ENCODE peak calls at places on chromosomes 1 and 21, in nine cellular contexts. D, J, N, L, R, I, K, V and F are unnamed samples.
A peak's percentile ranks its signal among the peaks of the same experiment; 100 is the strongest.

GRCh38 chr21:28240586-28240985 is 752.1 kb downstream of the LTN1 start:
- DNase-seq in I (no peak), N (no peak), V (no peak), R (peak; percentile 7), J (no peak), K (no peak), D (no peak), L (no peak), F (no peak)

GRCh38 chr1:218364028-218364710 is 19.0 kb downstream of the TGFB2 start:
- DNase-seq in V (no peak), I (no peak), J (no peak), N (no peak), R (no peak), D (no peak), K (no peak), L (no peak), F (no peak)

GRCh38 chr1:147171399-147172167 is 687 bp downstream of the PRKAB2 start:
- DNase-seq in J (peak; percentile 21), N (no peak), K (peak; percentile 29), D (no peak), V (no peak), R (no peak), L (no peak), I (no peak), F (no peak)

GRCh38 chr1:88276158-88276557 is 407.9 kb upstream of the PKN2 start:
- DNase-seq in I (no peak), K (no peak), D (peak; percentile 19), N (no peak), J (no peak), L (no peak), R (no peak), V (no peak), F (no peak)

GRCh38 chr1:228903573-228904122 is 168.4 kb downstream of the RHOU start:
- DNase-seq in L (no peak), R (peak; percentile 15), J (no peak), V (no peak), D (no peak), N (no peak), K (peak; percentile 25), I (no peak), F (no peak)

GRCh38 chr1:58837886-58838285 is 54.0 kb upstream of the JUN start:
- DNase-seq in J (no peak), I (no peak), V (no peak), L (no peak), R (no peak), K (no peak), N (no peak), D (peak; percentile 64), F (no peak)

GRCh38 chr1:212290608-212291007 is 5.4 kb downstream of the PPP2R5A start:
- DNase-seq in L (no peak), V (no peak), N (no peak), K (no peak), I (no peak), R (no peak), D (no peak), J (no peak), F (no peak)

GRCh38 chr1:155125946-155126493 is 1.7 kb upstream of the EFNA1 start:
- DNase-seq in J (peak; percentile 74), V (no peak), K (peak; percentile 86), I (peak; percentile 76), D (no peak), L (peak; percentile 77), N (no peak), R (no peak), F (no peak)

GRCh38 chr1:3509721-3510120 is 55.3 kb downstream of the ARHGEF16 start:
- DNase-seq in I (no peak), V (no peak), D (no peak), K (no peak), N (no peak), L (no peak), J (no peak), R (no peak), F (no peak)

GRCh38 chr1:34825455-34826081 is 32.8 kb downstream of the GJA4 start:
- DNase-seq in L (no peak), N (no peak), D (no peak), V (no peak), I (no peak), J (no peak), R (no peak), K (no peak), F (no peak)

GRCh38 chr1:12625276-12625675 is 7.3 kb upstream of the DHRS3 start:
- DNase-seq in K (no peak), L (no peak), N (no peak), D (no peak), J (no peak), V (no peak), R (no peak), I (no peak), F (no peak)

GRCh38 chr1:198986041-198986440 is 347.2 kb downstream of the PTPRC start:
- DNase-seq in R (no peak), J (no peak), I (no peak), D (no peak), N (no peak), V (no peak), L (no peak), K (no peak), F (no peak)

GRCh38 chr1:181117648-181118449 is 29.3 kb downstream of the IER5 start:
- DNase-seq in D (no peak), I (no peak), J (no peak), V (no peak), R (no peak), N (no peak), K (no peak), L (no peak), F (no peak)

GRCh38 chr1:65319754-65320153 is 10.4 kb downstream of the DNAJC6 start:
- DNase-seq in J (no peak), L (no peak), I (no peak), R (no peak), K (peak; percentile 19), V (no peak), N (no peak), D (no peak), F (no peak)

GRCh38 chr1:60849401-60849800 is 233.0 kb upstream of the NFIA start:
- DNase-seq in R (no peak), N (no peak), J (no peak), I (no peak), V (no peak), L (no peak), D (no peak), K (no peak), F (no peak)

GRCh38 chr1:15038232-15039016 is 115.1 kb upstream of the TMEM51 start:
- DNase-seq in J (peak; percentile 66), N (no peak), I (no peak), L (no peak), R (peak; percentile 16), V (no peak), D (no peak), K (no peak), F (peak; percentile 30)

GRCh38 chr1:161038523-161039153 is at the start of gene TSTD1:
- DNase-seq in N (peak; percentile 73), L (peak; percentile 88), D (no peak), R (no peak), I (peak; percentile 72), K (peak; percentile 55), J (no peak), V (peak; percentile 89), F (no peak)

GRCh38 chr1:65002508-65003315 is 36.4 kb upstream of the JAK1 start:
- DNase-seq in J (peak; percentile 61), N (peak; percentile 42), K (peak; percentile 71), D (no peak), L (peak; percentile 89), I (peak; percentile 95), V (peak; percentile 59), R (peak; percentile 85), F (no peak)

GRCh38 chr1:161989108-161989507 is 34.6 kb downstream of the OLFML2B start:
- DNase-seq in L (no peak), R (no peak), K (no peak), V (no peak), N (no peak), I (no peak), J (no peak), D (no peak), F (no peak)

GRCh38 chr1:115474166-115474565 is 136.1 kb upstream of the NGF start:
- DNase-seq in D (no peak), L (no peak), R (no peak), K (no peak), V (no peak), I (no peak), J (no peak), N (no peak), F (no peak)

GRCh38 chr1:225474986-225475820 is 47.4 kb upstream of the LBR start:
- DNase-seq in D (peak; percentile 24), V (peak; percentile 48), R (peak; percentile 67), I (no peak), N (peak; percentile 20), J (peak; percentile 97), L (peak; percentile 93), K (peak; percentile 23), F (peak; percentile 46)

GRCh38 chr21:34187935-34188334 is 114.6 kb downstream of the MRPS6 start:
- DNase-seq in K (no peak), V (no peak), R (no peak), D (peak; percentile 56), L (no peak), N (no peak), J (no peak), I (no peak), F (no peak)

GRCh38 chr1:52913537-52913936 is 8.0 kb downstream of the ECHDC2 start:
- DNase-seq in J (peak; percentile 65), I (no peak), K (no peak), L (no peak), R (no peak), V (no peak), N (no peak), D (no peak), F (no peak)

GRCh38 chr1:99647460-99647859 is 1.5 kb downstream of the PALMD start:
- DNase-seq in N (no peak), D (no peak), J (no peak), K (no peak), I (no peak), V (no peak), R (no peak), L (no peak), F (no peak)

GRCh38 chr1:245946905-245947304 is 560.2 kb downstream of the SMYD3 start:
- DNase-seq in L (no peak), K (no peak), R (no peak), N (no peak), V (no peak), J (no peak), I (no peak), D (no peak), F (no peak)

GRCh38 chr21:32131960-32132359 is 146.9 kb downstream of the MIS18A start:
- DNase-seq in L (no peak), J (no peak), V (no peak), I (no peak), D (no peak), K (no peak), R (peak; percentile 52), N (no peak), F (no peak)

GRCh38 chr1:90713741-90714509 is 3.2 kb downstream of the BARHL2 start:
- DNase-seq in K (no peak), J (no peak), I (no peak), V (no peak), D (peak; percentile 58), N (no peak), L (no peak), R (no peak), F (no peak)

GRCh38 chr1:37553598-37553926 is 531 bp downstream of the SNIP1 start:
- DNase-seq in K (no peak), L (no peak), I (no peak), R (no peak), D (no peak), V (peak; percentile 16), N (no peak), J (no peak), F (no peak)

GRCh38 chr1:47963568-47963973 is 33.6 kb downstream of the TRABD2B start:
- DNase-seq in L (no peak), J (no peak), K (no peak), N (no peak), D (no peak), V (no peak), R (no peak), I (no peak), F (no peak)

GRCh38 chr1:113918243-113918642 is 10.9 kb upstream of the HIPK1 start:
- DNase-seq in D (no peak), K (no peak), I (no peak), N (no peak), J (no peak), R (no peak), V (no peak), L (no peak), F (no peak)